ENCODE peak calls at places on chromosomes 11 and 22, in nine cellular contexts. One of them, this sample, is unnamed.

GRCh38 chr22:20203142-20204099 is 52.6 kb upstream of the CCDC188 start:
- DNase-seq in T1000: peak; percentile 61
- DNase-seq in EH: peak; percentile 57
- DNase-seq in stimulated activated CD4-positive, alpha-beta T cell treated with anti-CD3 and anti-CD28 coated beads, Interleukin-2, amount 100 ng/mL, for 48 hours: no peak
- DNase-seq in neural progenitor cell: peak; percentile 89
- DNase-seq in naive thymus-derived CD4-positive, alpha-beta T cell: no peak
- DNase-seq in naive thymus-derived CD8-positive, alpha-beta T cell: no peak
- DNase-seq in activated T-helper 1 cell treated with Interleukin-2 at 50 U/mL for 16 hours: no peak
- DNase-seq in activated naive CD8-positive, alpha-beta T cell treated with anti-CD3 and anti-CD28 coated beads for 36 hours: no peak
- DNase-seq in this sample: peak; percentile 37

GRCh38 chr11:127412722-127413121 is 412.2 kb upstream of the KIRREL3 start:
- DNase-seq in naive thymus-derived CD4-positive, alpha-beta T cell: no peak
- DNase-seq in naive thymus-derived CD8-positive, alpha-beta T cell: no peak
- DNase-seq in EH: no peak
- DNase-seq in activated T-helper 1 cell treated with Interleukin-2 at 50 U/mL for 16 hours: no peak
- DNase-seq in stimulated activated CD4-positive, alpha-beta T cell treated with anti-CD3 and anti-CD28 coated beads, Interleukin-2, amount 100 ng/mL, for 48 hours: no peak
- DNase-seq in activated naive CD8-positive, alpha-beta T cell treated with anti-CD3 and anti-CD28 coated beads for 36 hours: no peak
- DNase-seq in T1000: no peak
- DNase-seq in neural progenitor cell: no peak
- DNase-seq in this sample: no peak

GRCh38 chr11:73983764-73984543 is 1.3 kb upstream of the UCP2 start:
- DNase-seq in activated naive CD8-positive, alpha-beta T cell treated with anti-CD3 and anti-CD28 coated beads for 36 hours: no peak
- DNase-seq in neural progenitor cell: no peak
- DNase-seq in EH: no peak
- DNase-seq in T1000: no peak
- DNase-seq in stimulated activated CD4-positive, alpha-beta T cell treated with anti-CD3 and anti-CD28 coated beads, Interleukin-2, amount 100 ng/mL, for 48 hours: no peak
- DNase-seq in naive thymus-derived CD8-positive, alpha-beta T cell: no peak
- DNase-seq in activated T-helper 1 cell treated with Interleukin-2 at 50 U/mL for 16 hours: no peak
- DNase-seq in naive thymus-derived CD4-positive, alpha-beta T cell: no peak
- DNase-seq in this sample: no peak

GRCh38 chr22:42452456-42452855 is 20.3 kb upstream of the NFAM1 start:
- DNase-seq in neural progenitor cell: no peak
- DNase-seq in T1000: no peak
- DNase-seq in activated naive CD8-positive, alpha-beta T cell treated with anti-CD3 and anti-CD28 coated beads for 36 hours: no peak
- DNase-seq in EH: no peak
- DNase-seq in stimulated activated CD4-positive, alpha-beta T cell treated with anti-CD3 and anti-CD28 coated beads, Interleukin-2, amount 100 ng/mL, for 48 hours: no peak
- DNase-seq in naive thymus-derived CD4-positive, alpha-beta T cell: no peak
- DNase-seq in naive thymus-derived CD8-positive, alpha-beta T cell: no peak
- DNase-seq in activated T-helper 1 cell treated with Interleukin-2 at 50 U/mL for 16 hours: no peak
- DNase-seq in this sample: no peak

GRCh38 chr11:134755535-134755934 is 343.5 kb upstream of the B3GAT1 start:
- DNase-seq in T1000: no peak
- DNase-seq in EH: no peak
- DNase-seq in stimulated activated CD4-positive, alpha-beta T cell treated with anti-CD3 and anti-CD28 coated beads, Interleukin-2, amount 100 ng/mL, for 48 hours: no peak
- DNase-seq in activated T-helper 1 cell treated with Interleukin-2 at 50 U/mL for 16 hours: no peak
- DNase-seq in activated naive CD8-positive, alpha-beta T cell treated with anti-CD3 and anti-CD28 coated beads for 36 hours: no peak
- DNase-seq in naive thymus-derived CD4-positive, alpha-beta T cell: no peak
- DNase-seq in neural progenitor cell: no peak
- DNase-seq in naive thymus-derived CD8-positive, alpha-beta T cell: no peak
- DNase-seq in this sample: no peak

GRCh38 chr22:30668306-30668655 is 606 bp upstream of the DUSP18 start:
- DNase-seq in naive thymus-derived CD8-positive, alpha-beta T cell: no peak
- DNase-seq in EH: no peak
- DNase-seq in activated naive CD8-positive, alpha-beta T cell treated with anti-CD3 and anti-CD28 coated beads for 36 hours: no peak
- DNase-seq in stimulated activated CD4-positive, alpha-beta T cell treated with anti-CD3 and anti-CD28 coated beads, Interleukin-2, amount 100 ng/mL, for 48 hours: no peak
- DNase-seq in activated T-helper 1 cell treated with Interleukin-2 at 50 U/mL for 16 hours: no peak
- DNase-seq in naive thymus-derived CD4-positive, alpha-beta T cell: no peak
- DNase-seq in neural progenitor cell: peak; percentile 18
- DNase-seq in T1000: no peak
- DNase-seq in this sample: no peak

GRCh38 chr22:23521442-23522113 is 58.5 kb downstream of the IGLL1 start:
- DNase-seq in T1000: peak; percentile 88
- DNase-seq in naive thymus-derived CD8-positive, alpha-beta T cell: peak; percentile 70
- DNase-seq in activated T-helper 1 cell treated with Interleukin-2 at 50 U/mL for 16 hours: peak; percentile 56
- DNase-seq in activated naive CD8-positive, alpha-beta T cell treated with anti-CD3 and anti-CD28 coated beads for 36 hours: peak; percentile 84
- DNase-seq in EH: peak; percentile 93
- DNase-seq in stimulated activated CD4-positive, alpha-beta T cell treated with anti-CD3 and anti-CD28 coated beads, Interleukin-2, amount 100 ng/mL, for 48 hours: peak; percentile 56
- DNase-seq in neural progenitor cell: peak; percentile 99
- DNase-seq in naive thymus-derived CD4-positive, alpha-beta T cell: peak; percentile 66
- DNase-seq in this sample: peak; percentile 92

GRCh38 chr11:122422707-122423106 is 232.8 kb upstream of the UBASH3B start:
- DNase-seq in activated T-helper 1 cell treated with Interleukin-2 at 50 U/mL for 16 hours: no peak
- DNase-seq in stimulated activated CD4-positive, alpha-beta T cell treated with anti-CD3 and anti-CD28 coated beads, Interleukin-2, amount 100 ng/mL, for 48 hours: no peak
- DNase-seq in naive thymus-derived CD8-positive, alpha-beta T cell: no peak
- DNase-seq in neural progenitor cell: no peak
- DNase-seq in EH: peak; percentile 13
- DNase-seq in T1000: no peak
- DNase-seq in naive thymus-derived CD4-positive, alpha-beta T cell: no peak
- DNase-seq in activated naive CD8-positive, alpha-beta T cell treated with anti-CD3 and anti-CD28 coated beads for 36 hours: no peak
- DNase-seq in this sample: no peak

GRCh38 chr11:8006349-8006977 is 19.3 kb downstream of the EIF3F start:
- DNase-seq in activated naive CD8-positive, alpha-beta T cell treated with anti-CD3 and anti-CD28 coated beads for 36 hours: peak; percentile 27
- DNase-seq in naive thymus-derived CD4-positive, alpha-beta T cell: peak; percentile 34
- DNase-seq in EH: peak; percentile 81
- DNase-seq in naive thymus-derived CD8-positive, alpha-beta T cell: no peak
- DNase-seq in neural progenitor cell: peak; percentile 85
- DNase-seq in activated T-helper 1 cell treated with Interleukin-2 at 50 U/mL for 16 hours: peak; percentile 11
- DNase-seq in stimulated activated CD4-positive, alpha-beta T cell treated with anti-CD3 and anti-CD28 coated beads, Interleukin-2, amount 100 ng/mL, for 48 hours: peak; percentile 36
- DNase-seq in T1000: peak; percentile 47
- DNase-seq in this sample: peak; percentile 46

GRCh38 chr11:64998690-64999431 is 2.1 kb upstream of the BATF2 start:
- DNase-seq in naive thymus-derived CD4-positive, alpha-beta T cell: no peak
- DNase-seq in neural progenitor cell: no peak
- DNase-seq in activated T-helper 1 cell treated with Interleukin-2 at 50 U/mL for 16 hours: no peak
- DNase-seq in stimulated activated CD4-positive, alpha-beta T cell treated with anti-CD3 and anti-CD28 coated beads, Interleukin-2, amount 100 ng/mL, for 48 hours: no peak
- DNase-seq in EH: no peak
- DNase-seq in activated naive CD8-positive, alpha-beta T cell treated with anti-CD3 and anti-CD28 coated beads for 36 hours: no peak
- DNase-seq in T1000: no peak
- DNase-seq in naive thymus-derived CD8-positive, alpha-beta T cell: no peak
- DNase-seq in this sample: no peak

GRCh38 chr22:25908755-25909154 is 166.8 kb downstream of the MYO18B start:
- DNase-seq in stimulated activated CD4-positive, alpha-beta T cell treated with anti-CD3 and anti-CD28 coated beads, Interleukin-2, amount 100 ng/mL, for 48 hours: no peak
- DNase-seq in neural progenitor cell: no peak
- DNase-seq in EH: no peak
- DNase-seq in activated naive CD8-positive, alpha-beta T cell treated with anti-CD3 and anti-CD28 coated beads for 36 hours: no peak
- DNase-seq in naive thymus-derived CD4-positive, alpha-beta T cell: no peak
- DNase-seq in T1000: no peak
- DNase-seq in naive thymus-derived CD8-positive, alpha-beta T cell: no peak
- DNase-seq in activated T-helper 1 cell treated with Interleukin-2 at 50 U/mL for 16 hours: no peak
- DNase-seq in this sample: no peak

GRCh38 chr11:84524422-84525051 is 1102.6 kb downstream of the DLG2 start:
- DNase-seq in naive thymus-derived CD4-positive, alpha-beta T cell: no peak
- DNase-seq in activated naive CD8-positive, alpha-beta T cell treated with anti-CD3 and anti-CD28 coated beads for 36 hours: no peak
- DNase-seq in stimulated activated CD4-positive, alpha-beta T cell treated with anti-CD3 and anti-CD28 coated beads, Interleukin-2, amount 100 ng/mL, for 48 hours: no peak
- DNase-seq in activated T-helper 1 cell treated with Interleukin-2 at 50 U/mL for 16 hours: no peak
- DNase-seq in naive thymus-derived CD8-positive, alpha-beta T cell: no peak
- DNase-seq in EH: peak; percentile 5
- DNase-seq in neural progenitor cell: peak; percentile 44
- DNase-seq in T1000: no peak
- DNase-seq in this sample: no peak

GRCh38 chr11:62791501-62792192 is at the start of gene TMEM223:
- DNase-seq in stimulated activated CD4-positive, alpha-beta T cell treated with anti-CD3 and anti-CD28 coated beads, Interleukin-2, amount 100 ng/mL, for 48 hours: peak; percentile 84
- DNase-seq in neural progenitor cell: peak; percentile 90
- DNase-seq in EH: peak; percentile 83
- DNase-seq in T1000: peak; percentile 81
- DNase-seq in activated naive CD8-positive, alpha-beta T cell treated with anti-CD3 and anti-CD28 coated beads for 36 hours: peak; percentile 93
- DNase-seq in naive thymus-derived CD8-positive, alpha-beta T cell: peak; percentile 85
- DNase-seq in naive thymus-derived CD4-positive, alpha-beta T cell: peak; percentile 94
- DNase-seq in activated T-helper 1 cell treated with Interleukin-2 at 50 U/mL for 16 hours: peak; percentile 88
- DNase-seq in this sample: peak; percentile 90

GRCh38 chr11:28463826-28464225 is 355.6 kb downstream of the METTL15 start:
- DNase-seq in activated naive CD8-positive, alpha-beta T cell treated with anti-CD3 and anti-CD28 coated beads for 36 hours: no peak
- DNase-seq in EH: peak; percentile 63
- DNase-seq in T1000: no peak
- DNase-seq in activated T-helper 1 cell treated with Interleukin-2 at 50 U/mL for 16 hours: no peak
- DNase-seq in naive thymus-derived CD4-positive, alpha-beta T cell: no peak
- DNase-seq in naive thymus-derived CD8-positive, alpha-beta T cell: no peak
- DNase-seq in neural progenitor cell: no peak
- DNase-seq in stimulated activated CD4-positive, alpha-beta T cell treated with anti-CD3 and anti-CD28 coated beads, Interleukin-2, amount 100 ng/mL, for 48 hours: no peak
- DNase-seq in this sample: no peak

GRCh38 chr11:69134957-69135356 is 20.8 kb upstream of the SMIM38 start:
- DNase-seq in activated naive CD8-positive, alpha-beta T cell treated with anti-CD3 and anti-CD28 coated beads for 36 hours: no peak
- DNase-seq in EH: no peak
- DNase-seq in stimulated activated CD4-positive, alpha-beta T cell treated with anti-CD3 and anti-CD28 coated beads, Interleukin-2, amount 100 ng/mL, for 48 hours: no peak
- DNase-seq in T1000: no peak
- DNase-seq in naive thymus-derived CD8-positive, alpha-beta T cell: no peak
- DNase-seq in activated T-helper 1 cell treated with Interleukin-2 at 50 U/mL for 16 hours: no peak
- DNase-seq in naive thymus-derived CD4-positive, alpha-beta T cell: no peak
- DNase-seq in neural progenitor cell: no peak
- DNase-seq in this sample: peak; percentile 64

This sample was measured in stomach.